ENCODE peak calls at places on chromosomes 6 and 20, in eight cellular contexts. W, B, E, R, F, P, M and V are unnamed samples.

GRCh38 chr6:1464796-1465348 is 75.5 kb downstream of the FOXF2 start:
- DNase-seq in W (no peak), B (no peak), E (no peak), R (no peak), F (no peak), P (no peak), M (no peak), V (no peak)

GRCh38 chr6:125798734-125799510 is 8.2 kb downstream of the NCOA7 start:
- DNase-seq in W (peak; percentile 58), B (no peak), E (no peak), R (no peak), F (no peak), P (no peak), M (no peak), V (no peak)

GRCh38 chr6:166670013-166670412 is 43.0 kb upstream of the RPS6KA2 start:
- DNase-seq in W (no peak), B (no peak), E (no peak), R (no peak), F (no peak), P (no peak), M (no peak), V (no peak)

GRCh38 chr6:150336299-150336698 is 32.5 kb upstream of the IYD start:
- DNase-seq in W (no peak), B (no peak), E (peak; percentile 40), R (no peak), F (no peak), P (peak; percentile 23), M (no peak), V (no peak)

GRCh38 chr6:99119109-99120031 is 171.6 kb upstream of the FBXL4 start:
- DNase-seq in W (peak; percentile 39), B (no peak), E (no peak), R (peak; percentile 55), F (no peak), P (peak; percentile 12), M (peak; percentile 23), V (no peak)

GRCh38 chr6:89887452-89888137 is 6.7 kb upstream of the GJA10 start:
- DNase-seq in W (no peak), B (no peak), E (no peak), R (peak; percentile 8), F (no peak), P (no peak), M (no peak), V (no peak)

GRCh38 chr6:79040083-79040482 is 38.0 kb downstream of the PHIP start:
- DNase-seq in W (no peak), B (no peak), E (no peak), R (peak; percentile 26), F (no peak), P (no peak), M (no peak), V (no peak)

GRCh38 chr6:109939654-109940053 is 38.5 kb upstream of the GPR6 start:
- DNase-seq in W (no peak), B (no peak), E (no peak), R (no peak), F (no peak), P (no peak), M (no peak), V (no peak)

GRCh38 chr6:100833972-100834574 is 47.1 kb downstream of the ASCC3 start:
- DNase-seq in W (no peak), B (no peak), E (no peak), R (no peak), F (no peak), P (no peak), M (no peak), V (no peak)

GRCh38 chr6:21909321-21909720 is 315.8 kb downstream of the SOX4 start:
- DNase-seq in W (no peak), B (no peak), E (no peak), R (no peak), F (no peak), P (no peak), M (no peak), V (no peak)

GRCh38 chr20:341682-342081 is 5.2 kb upstream of the NRSN2 start:
- DNase-seq in W (peak; percentile 43), B (no peak), E (no peak), R (peak; percentile 86), F (no peak), P (peak; percentile 94), M (peak; percentile 33), V (no peak)

GRCh38 chr6:43723737-43724295 is 36.2 kb upstream of the MRPS18A start:
- DNase-seq in W (peak; percentile 71), B (peak; percentile 62), E (peak; percentile 66), R (peak; percentile 75), F (peak; percentile 43), P (peak; percentile 79), M (peak; percentile 73), V (no peak)

GRCh38 chr20:44422083-44422482 is 53.6 kb upstream of the TTPAL start:
- DNase-seq in W (no peak), B (no peak), E (no peak), R (peak; percentile 8), F (no peak), P (no peak), M (no peak), V (no peak)

GRCh38 chr6:142867988-142868818 is 76.8 kb downstream of the HIVEP2 start:
- DNase-seq in W (no peak), B (no peak), E (no peak), R (peak; percentile 94), F (no peak), P (no peak), M (no peak), V (no peak)

GRCh38 chr6:166786704-166787293 is 159.7 kb upstream of the RPS6KA2 start:
- DNase-seq in W (peak; percentile 71), B (no peak), E (no peak), R (peak; percentile 81), F (peak; percentile 12), P (peak; percentile 62), M (peak; percentile 46), V (no peak)